ENCODE peak calls at places on chromosomes 16 and 17, in seven cellular contexts. P is tibial artery, H is H9, J is uterus, O is OCI-LY7, U is pancreas, G is adrenal gland. Z is an unnamed sample.

GRCh38 chr17:44279586-44280344 is 11.8 kb upstream of the SLC4A1 start:
- DNase-seq in G (peak; percentile 94), J (peak; percentile 53), H (peak; percentile 96), P (peak; percentile 81), U (peak; percentile 65), O (peak; percentile 12), Z (no peak)

GRCh38 chr16:70437582-70438324 is 1.1 kb downstream of the ST3GAL2 start:
- DNase-seq in P (no peak), J (peak; percentile 48), O (peak; percentile 53), U (no peak), H (no peak), G (peak; percentile 66), Z (no peak)

GRCh38 chr17:37608369-37609169 is 649 bp downstream of the SYNRG start:
- DNase-seq in P (no peak), H (peak; percentile 79), G (no peak), O (peak; percentile 53), U (no peak), J (no peak), Z (no peak)

GRCh38 chr16:684961-685696 is 995 bp upstream of the JMJD8 start:
- DNase-seq in G (no peak), U (no peak), J (no peak), O (no peak), P (no peak), H (no peak), Z (no peak)

GRCh38 chr16:88064011-88064888 is 113.0 kb downstream of the BANP start:
- DNase-seq in U (no peak), H (no peak), O (no peak), J (no peak), P (no peak), G (no peak), Z (no peak)

GRCh38 chr17:34370997-34371395 is 8.0 kb upstream of the CCL1 start:
- DNase-seq in G (no peak), H (peak; percentile 8), P (no peak), O (peak; percentile 76), U (no peak), J (no peak), Z (peak; percentile 29)

GRCh38 chr16:10565167-10565566 is 15.2 kb downstream of the EMP2 start:
- DNase-seq in U (no peak), J (no peak), G (peak; percentile 27), P (no peak), H (no peak), O (no peak), Z (no peak)

GRCh38 chr17:41773190-41773588 is 13.3 kb downstream of the JUP start:
- DNase-seq in P (no peak), J (peak; percentile 69), U (peak; percentile 79), H (peak; percentile 80), G (peak; percentile 56), O (no peak), Z (peak; percentile 94)

GRCh38 chr17:76268991-76269981 is 4.1 kb downstream of the UBALD2 start:
- DNase-seq in J (no peak), G (no peak), O (peak; percentile 45), H (no peak), U (no peak), P (no peak), Z (no peak)

GRCh38 chr17:68514809-68515208 is 2.6 kb downstream of the PRKAR1A start:
- DNase-seq in P (no peak), U (no peak), O (no peak), J (no peak), H (no peak), G (no peak), Z (peak; percentile 68)

GRCh38 chr17:48997827-48998556 is 807 bp downstream of the IGF2BP1 start:
- DNase-seq in G (no peak), O (peak; percentile 35), J (no peak), P (no peak), U (no peak), H (peak; percentile 41), Z (no peak)

GRCh38 chr16:11395008-11395948 is 50.0 kb downstream of the RMI2 start:
- DNase-seq in P (peak; percentile 23), O (peak; percentile 24), U (peak; percentile 36), G (no peak), H (no peak), J (no peak), Z (no peak)

GRCh38 chr16:90019201-90019542 is at the start of gene DBNDD1:
- DNase-seq in O (no peak), U (no peak), H (peak; percentile 47), P (no peak), J (no peak), G (no peak), Z (no peak)
- H3K27ac ChIP-seq in O (no peak within 1 kb of the TSS), U (peak within 1 kb of the TSS; percentile 76), H (peak within 1 kb of the TSS; percentile 15), P (peak within 1 kb of the TSS; percentile 40), J (no peak within 1 kb of the TSS), G (no peak within 1 kb of the TSS), Z (no peak within 1 kb of the TSS)

GRCh38 chr17:17541640-17542001 is 45.4 kb upstream of the RASD1 start:
- DNase-seq in G (no peak), H (no peak), J (no peak), P (no peak), U (no peak), O (no peak), Z (no peak)
- H3K4me1 ChIP-seq in G (no peaks in the 10 kb centered on the region), H (no peaks in the 10 kb centered on the region), J (no peaks in the 10 kb centered on the region), P (peaks cover 39% of the 10 kb centered on the region), U (peaks cover 25% of the 10 kb centered on the region), O (no peaks in the 10 kb centered on the region), Z (no peaks in the 10 kb centered on the region)

GRCh38 chr17:10420811-10421210 is 939 bp downstream of the MYH8 start:
- DNase-seq in J (no peak), H (no peak), U (no peak), O (no peak), P (no peak), G (no peak), Z (no peak)

GRCh38 chr17:10415161-10415560 is 6.6 kb downstream of the MYH8 start:
- DNase-seq in U (no peak), J (no peak), H (peak; percentile 45), P (no peak), O (no peak), G (no peak), Z (no peak)
- TF ChIP-seq CTCF in U (no peak), J (no peak), H (peak; percentile 50), P (no peak), O (no peak), G (no peak), Z (no peak)

GRCh38 chr17:8154608-8155152 is 2.5 kb upstream of the PER1 start:
- DNase-seq in P (no peak), J (no peak), O (no peak), G (no peak), H (no peak), U (no peak), Z (no peak)

GRCh38 chr17:8155341-8156173 is 3.4 kb upstream of the PER1 start:
- DNase-seq in U (no peak), G (no peak), J (peak; percentile 39), P (no peak), O (no peak), H (no peak), Z (no peak)

GRCh38 chr17:8158267-8159031 is 4.3 kb downstream of the VAMP2 start:
- DNase-seq in G (peak; percentile 94), J (peak; percentile 95), H (peak; percentile 95), P (peak; percentile 95), U (peak; percentile 97), O (peak; percentile 86), Z (peak; percentile 32)

GRCh38 chr17:8153957-8154607 is 1.9 kb upstream of the PER1 start:
- DNase-seq in U (peak; percentile 98), O (peak; percentile 65), J (peak; percentile 100), P (peak; percentile 100), H (peak; percentile 99), G (peak; percentile 99), Z (peak; percentile 91)

GRCh38 chr17:8156174-8156992 is 4.2 kb upstream of the PER1 start:
- DNase-seq in H (peak; percentile 100), O (peak; percentile 100), U (peak; percentile 99), J (peak; percentile 100), G (peak; percentile 100), P (peak; percentile 100), Z (peak; percentile 100)
- H3K27ac ChIP-seq in H (peak overlapping the region; percentile 50), O (peak overlapping the region; percentile 80), U (peak overlapping the region; percentile 99), J (peak overlapping the region; percentile 100), G (peak overlapping the region; percentile 100), P (peak overlapping the region; percentile 99), Z (peak overlapping the region; percentile 99)

GRCh38 chr17:35879748-35880654 is at the start of gene CCL5:
- DNase-seq in G (no peak), P (no peak), J (no peak), O (peak; percentile 14), H (no peak), U (no peak), Z (peak; percentile 75)
- H3K4me1 ChIP-seq in G (no peaks in the 10 kb centered on the region), P (no peaks in the 10 kb centered on the region), J (no peaks in the 10 kb centered on the region), O (peaks cover 12% of the 10 kb centered on the region), H (peaks cover 3% of the 10 kb centered on the region), U (no peaks in the 10 kb centered on the region), Z (no peaks in the 10 kb centered on the region)

GRCh38 chr17:61578645-61579044 is 12.4 kb downstream of the NACA2 start:
- DNase-seq in P (no peak), O (no peak), U (no peak), H (no peak), G (no peak), J (no peak), Z (no peak)

GRCh38 chr17:61575352-61575975 is 15.6 kb downstream of the NACA2 start:
- DNase-seq in O (no peak), J (no peak), P (no peak), G (no peak), H (no peak), U (no peak), Z (no peak)

GRCh38 chr17:61571624-61572023 is 19.4 kb downstream of the NACA2 start:
- DNase-seq in P (no peak), G (no peak), U (no peak), O (no peak), J (no peak), H (no peak), Z (no peak)

GRCh38 chr17:61575983-61576382 is 15.0 kb downstream of the NACA2 start:
- DNase-seq in U (no peak), H (no peak), O (no peak), P (no peak), G (no peak), J (no peak), Z (no peak)

GRCh38 chr17:61574542-61575351 is 16.3 kb downstream of the NACA2 start:
- DNase-seq in U (no peak), G (no peak), H (peak; percentile 53), J (no peak), O (peak; percentile 65), P (no peak), Z (peak; percentile 57)
- TF ChIP-seq CTCF in U (no peak), G (no peak), H (peak; percentile 57), J (no peak), O (peak; percentile 73), P (no peak), Z (peak; percentile 63)

DNA sequence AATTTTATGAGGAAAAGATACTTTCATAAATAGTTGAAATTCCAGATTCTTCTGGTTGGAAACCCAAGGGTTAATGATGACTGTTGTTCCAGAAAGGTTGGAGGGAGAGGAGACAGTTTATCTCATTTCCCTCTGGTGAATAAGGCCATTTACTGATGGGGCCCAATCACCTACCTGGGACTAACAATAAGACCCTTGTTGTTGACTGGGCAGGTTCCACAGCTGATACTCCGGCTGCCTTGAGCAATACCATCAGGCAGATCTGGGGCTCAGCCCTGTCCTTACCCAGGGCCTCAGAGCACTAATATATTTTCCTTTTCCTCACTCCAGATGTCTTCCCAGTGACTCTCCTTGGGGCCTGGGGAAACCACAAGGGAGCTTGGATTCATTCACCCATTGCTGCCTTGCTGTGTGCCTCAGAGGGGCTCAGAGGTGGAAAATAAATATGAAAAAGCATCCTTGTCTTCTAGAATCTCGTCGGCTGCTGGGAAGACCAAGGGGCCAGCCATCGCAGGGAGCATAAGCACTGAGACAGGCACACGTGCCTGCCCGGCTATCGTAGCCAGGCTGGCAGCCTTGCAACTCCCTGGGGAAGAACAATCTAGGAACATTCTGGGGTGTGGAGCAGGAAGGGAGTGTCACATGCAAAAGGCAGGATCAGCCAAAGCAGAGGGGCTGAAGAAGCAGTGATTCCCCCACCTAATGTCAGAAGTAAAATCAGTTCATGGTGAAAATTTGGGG is 54.4 kb downstream of the MPRIP start:
- DNase-seq in O (no peak), H (no peak), U (no peak), J (no peak), P (peak; percentile 91), G (no peak), Z (peak; percentile 62)
- H3K27ac ChIP-seq in O (no peak overlapping the region), H (no peak overlapping the region), U (peak overlapping the region; percentile 64), J (peak overlapping the region; percentile 14), P (peak overlapping the region; percentile 77), G (no peak overlapping the region), Z (peak overlapping the region; percentile 48)

Z was measured in foreskin keratinocyte.